ENCODE peak calls at places on chromosomes 2 and 18, in eight cellular contexts. X is cardiac fibroblast, C is SK-N-SH, D is GM10248, R is Panc1, L is IMR-90, S is Peyer's patch, Z is lung. B is an unnamed sample.
A peak's percentile ranks its signal among the peaks of the same experiment; 100 is the strongest.

GRCh38 chr2:31090188-31090587 is 48.1 kb downstream of the GALNT14 start:
- DNase-seq in C (no peak), S (no peak), D (no peak), Z (no peak), R (no peak), X (no peak), L (no peak), B (no peak)

GRCh38 chr2:40348665-40349064 is 103.2 kb downstream of the SLC8A1 start:
- DNase-seq in D (no peak), S (no peak), Z (no peak), X (peak; percentile 74), L (peak; percentile 88), R (no peak), C (no peak), B (no peak)

GRCh38 chr2:99864561-99865216 is 277.7 kb downstream of the AFF3 start:
- DNase-seq in X (peak; percentile 51), S (no peak), Z (no peak), L (peak; percentile 67), D (no peak), C (no peak), R (no peak), B (no peak)

GRCh38 chr2:30757737-30758136 is 49.5 kb downstream of the CAPN13 start:
- DNase-seq in S (peak; percentile 10), X (no peak), D (no peak), Z (no peak), C (no peak), L (no peak), R (no peak), B (no peak)

GRCh38 chr2:240596080-240596460 is 9.5 kb downstream of the CAPN10 start:
- DNase-seq in L (no peak), Z (no peak), S (peak; percentile 43), X (no peak), R (no peak), C (no peak), D (no peak), B (no peak)

GRCh38 chr2:240452471-240453256 is 17.2 kb downstream of the GPC1 start:
- DNase-seq in X (peak; percentile 64), C (peak; percentile 98), R (no peak), D (no peak), S (peak; percentile 62), L (peak; percentile 35), Z (peak; percentile 66), B (no peak)

GRCh38 chr2:121171625-121172119 is 113.3 kb downstream of the TFCP2L1 start:
- DNase-seq in S (no peak), C (peak; percentile 68), L (no peak), Z (no peak), X (no peak), R (no peak), D (no peak), B (no peak)

GRCh38 chr2:190664240-190664639 is 15.4 kb downstream of the NAB1 start:
- DNase-seq in S (no peak), C (no peak), Z (no peak), X (no peak), D (no peak), R (no peak), L (peak; percentile 76), B (no peak)

GRCh38 chr2:193103064-193103463 is 908.3 kb upstream of the TMEFF2 start:
- DNase-seq in C (no peak), X (peak; percentile 11), Z (no peak), S (no peak), R (no peak), D (no peak), L (no peak), B (no peak)

GRCh38 chr18:50709215-50709614 is 110.6 kb downstream of the MRO start:
- DNase-seq in X (no peak), R (no peak), Z (no peak), D (no peak), C (no peak), L (no peak), S (no peak), B (no peak)
- TF ChIP-seq CTCF in X (no peak), R (no peak), Z (no peak), D (no peak), C (no peak), L (no peak), S (no peak), B (no peak)

DNA sequence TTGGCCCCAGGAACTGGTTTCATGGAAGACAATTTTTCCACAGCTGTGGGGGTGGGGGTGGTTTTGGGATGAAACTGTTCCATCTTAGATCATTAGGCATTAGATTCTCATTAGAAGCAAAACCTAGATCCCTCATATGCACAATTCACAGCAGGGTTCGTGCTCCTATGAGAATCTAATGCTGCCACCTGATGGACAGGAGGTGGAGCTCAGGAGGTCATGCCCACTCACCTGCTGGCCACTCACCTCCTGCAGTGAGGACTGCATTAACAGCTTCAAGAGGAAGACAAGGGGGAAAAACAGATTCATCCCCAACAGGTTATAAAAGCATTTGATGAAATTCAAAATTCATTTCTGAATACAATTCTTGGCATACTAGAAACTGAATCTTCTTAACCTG is 38.5 kb downstream of the THAP4 start:
- DNase-seq in X (peak; percentile 22), C (peak; percentile 48), L (no peak), Z (no peak), S (no peak), R (no peak), D (no peak), B (no peak)
- TF ChIP-seq CTCF in X (no peak), C (no peak), L (no peak), Z (no peak), S (peak; percentile 44), R (no peak), D (peak; percentile 42), B (no peak)

DNA sequence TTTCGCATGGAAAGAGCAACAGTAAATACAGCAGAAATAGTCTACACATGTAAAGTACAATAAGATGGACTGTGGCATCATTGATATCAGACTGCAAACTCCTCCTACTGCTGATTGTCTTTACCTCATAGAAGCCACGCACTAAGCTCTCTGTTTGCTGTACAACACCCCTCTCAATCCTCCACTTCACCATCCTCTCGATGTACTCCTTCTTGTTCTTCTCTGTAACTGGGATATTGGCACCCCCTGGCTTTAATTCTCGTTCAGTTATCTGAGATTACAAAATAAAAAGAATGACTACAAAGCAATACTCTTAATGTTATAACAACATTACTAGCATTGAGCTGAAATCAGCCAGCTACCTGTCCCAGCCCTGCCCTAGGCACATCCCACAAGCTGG is 49.3 kb upstream of the STK17B start:
- DNase-seq in D (no peak), X (no peak), C (no peak), L (no peak), R (no peak), Z (no peak), S (no peak), B (no peak)
- TF ChIP-seq CTCF in D (no peak), X (no peak), C (no peak), L (no peak), R (no peak), Z (no peak), S (no peak), B (no peak)

DNA sequence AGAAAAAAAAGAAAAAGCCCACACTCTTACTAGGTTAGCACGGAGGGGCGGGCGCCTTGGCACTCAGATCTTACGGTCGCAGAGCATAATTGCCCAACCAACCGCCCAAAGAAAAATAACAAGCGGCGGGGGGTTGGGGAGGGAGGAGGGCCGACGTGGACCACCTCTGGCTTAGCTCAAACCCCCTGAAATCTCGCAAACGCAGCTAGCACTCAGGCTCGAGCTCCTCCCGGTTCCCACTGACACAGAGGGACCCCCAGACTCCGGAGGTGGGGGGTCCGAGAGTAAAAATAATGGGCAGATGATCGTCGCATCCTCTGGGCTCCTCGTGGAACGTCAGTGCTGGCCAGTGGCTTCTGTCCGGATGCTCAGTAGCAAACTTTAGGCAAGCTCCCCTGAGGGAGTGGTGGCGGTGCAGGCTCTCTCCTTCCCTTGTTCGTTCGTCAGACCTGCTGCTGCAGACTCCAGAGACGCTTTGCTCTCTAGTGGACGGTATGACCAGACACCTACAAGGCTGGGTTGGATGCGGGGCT is 12.0 kb downstream of the CATIP start:
- DNase-seq in R (no peak), X (peak; percentile 29), C (no peak), D (no peak), L (no peak), Z (no peak), S (peak; percentile 52), B (no peak)
- TF ChIP-seq CTCF in R (no peak), X (no peak), C (no peak), D (no peak), L (no peak), Z (no peak), S (no peak), B (no peak)

GRCh38 chr18:33505297-33505696 is 64.8 kb upstream of the CCDC178 start:
- DNase-seq in D (no peak), S (no peak), Z (no peak), L (no peak), X (no peak), R (no peak), C (no peak), B (no peak)
- TF ChIP-seq CTCF in D (no peak), S (no peak), Z (no peak), L (no peak), X (no peak), R (no peak), C (no peak), B (no peak)

GRCh38 chr18:22847392-22847791 is 85.7 kb upstream of the RBBP8 start:
- DNase-seq in R (no peak), X (peak; percentile 72), D (no peak), S (no peak), L (peak; percentile 51), C (no peak), Z (no peak), B (no peak)

GRCh38 chr18:22844643-22845042 is 88.5 kb upstream of the RBBP8 start:
- DNase-seq in R (no peak), D (no peak), L (no peak), X (no peak), S (no peak), Z (no peak), C (no peak), B (no peak)

GRCh38 chr18:22846697-22847096 is 86.4 kb upstream of the RBBP8 start:
- DNase-seq in Z (no peak), R (no peak), D (no peak), C (peak; percentile 7), S (no peak), L (no peak), X (no peak), B (no peak)

GRCh38 chr18:22847867-22848451 is 85.2 kb upstream of the RBBP8 start:
- DNase-seq in D (no peak), R (no peak), X (no peak), Z (no peak), L (no peak), S (no peak), C (no peak), B (no peak)

DNA sequence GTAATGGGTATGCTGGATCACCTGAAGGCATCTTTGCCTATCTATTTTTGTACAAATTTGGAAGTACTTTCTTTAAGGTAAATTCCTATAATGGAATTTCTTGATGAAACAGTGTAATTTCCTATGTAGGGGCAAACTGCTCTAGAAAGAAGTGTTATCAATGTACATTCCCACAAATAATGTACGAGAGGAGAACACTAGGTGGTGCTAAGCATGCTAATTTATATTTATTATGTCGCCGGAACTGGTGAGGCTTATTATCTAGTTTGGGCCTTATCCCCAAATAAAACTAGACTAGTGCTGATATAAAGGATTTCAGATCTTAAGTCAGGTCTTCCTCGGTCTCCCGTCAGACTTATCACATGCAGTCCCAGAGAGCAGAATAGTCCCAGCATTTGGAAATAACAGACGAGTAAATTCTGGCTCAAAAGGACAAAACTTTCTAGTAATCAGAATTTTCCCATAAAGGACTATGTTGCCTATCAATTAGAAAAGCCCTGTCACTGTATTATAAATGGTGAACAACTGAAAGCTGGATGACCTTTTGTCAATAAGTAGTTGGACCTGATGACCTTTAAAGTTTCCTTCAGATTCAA is 86.9 kb upstream of the RBBP8 start:
- DNase-seq in D (peak; percentile 24), X (peak; percentile 54), R (no peak), C (peak; percentile 35), Z (no peak), S (no peak), L (peak; percentile 25), B (no peak)
- TF ChIP-seq CTCF in D (peak; percentile 21), X (peak; percentile 43), R (peak; percentile 65), C (peak; percentile 58), Z (no peak), S (peak; percentile 57), L (peak; percentile 47), B (no peak)

GRCh38 chr18:36662000-36662399 is 166.8 kb downstream of the TPGS2 start:
- DNase-seq in S (no peak), C (no peak), R (no peak), Z (no peak), D (no peak), X (peak; percentile 11), L (peak; percentile 28), B (no peak)
- TF ChIP-seq CTCF in S (peak; percentile 19), C (peak; percentile 43), R (peak; percentile 17), Z (no peak), D (peak; percentile 24), X (peak; percentile 4), L (peak; percentile 48), B (no peak)